ENCODE peak calls at places on chromosomes 12 and 14, in four cellular contexts. A is H1, R is IMR-90, X is H9. T is an unnamed sample.

GRCh38 chr14:76575108-76575507 is 186.2 kb upstream of the VASH1 start:
- DNase-seq in R (no peak), X (no peak), A (no peak), T (no peak)

GRCh38 chr12:122096591-122097149 is 18.1 kb downstream of the MLXIP start:
- DNase-seq in A (no peak), X (no peak), R (peak; percentile 70), T (no peak)

GRCh38 chr12:113186033-113186365 is 478 bp downstream of the RITA1 start:
- DNase-seq in R (peak; percentile 18), X (no peak), A (no peak), T (peak; percentile 64)

GRCh38 chr12:131619736-131620506 is 91.0 kb upstream of the SFSWAP start:
- DNase-seq in X (no peak), A (no peak), R (no peak), T (no peak)

GRCh38 chr12:89245090-89245489 is 107.2 kb downstream of the DUSP6 start:
- DNase-seq in X (no peak), A (no peak), R (peak; percentile 80), T (peak; percentile 86)

GRCh38 chr14:90109858-90110257 is 48.1 kb downstream of the KCNK13 start:
- DNase-seq in R (no peak), X (peak; percentile 67), A (peak; percentile 51), T (peak; percentile 75)

GRCh38 chr12:127767631-127768030 is 499.3 kb upstream of the TMEM132C start:
- DNase-seq in R (no peak), X (no peak), A (no peak), T (no peak)

GRCh38 chr12:85057370-85057963 is 21.3 kb downstream of the LRRIQ1 start:
- DNase-seq in X (peak; percentile 51), R (peak; percentile 41), A (peak; percentile 60), T (peak; percentile 62)

GRCh38 chr12:117986705-117987469 is 18.1 kb upstream of the KSR2 start:
- DNase-seq in A (no peak), X (no peak), R (peak; percentile 17), T (no peak)

GRCh38 chr12:93767524-93767863 is 90.3 kb downstream of the CRADD start:
- DNase-seq in R (no peak), A (no peak), X (no peak), T (no peak)

GRCh38 chr12:115871714-115872113 is 405.8 kb downstream of the MED13L start:
- DNase-seq in A (no peak), X (peak; percentile 74), R (peak; percentile 21), T (peak; percentile 90)

GRCh38 chr14:105274600-105274999 is 26.2 kb downstream of the BRF1 start:
- DNase-seq in R (no peak), A (no peak), X (peak; percentile 23), T (no peak)

GRCh38 chr12:6230321-6231110 is 30.3 kb downstream of the CD9 start:
- DNase-seq in R (no peak), X (no peak), A (no peak), T (no peak)

GRCh38 chr14:28867571-28867970 is 101.0 kb downstream of the FOXG1 start:
- DNase-seq in R (no peak), X (no peak), A (no peak), T (no peak)

GRCh38 chr14:91078095-91078737 is 17.8 kb upstream of the RPS6KA5 start:
- DNase-seq in X (no peak), R (no peak), A (no peak), T (no peak)

GRCh38 chr12:103705927-103706326 is 118.9 kb downstream of the STAB2 start:
- DNase-seq in R (no peak), A (no peak), X (peak; percentile 50), T (peak; percentile 74)

GRCh38 chr14:37591311-37591940 is 3.6 kb downstream of the FOXA1 start:
- DNase-seq in R (no peak), A (peak; percentile 89), X (peak; percentile 84), T (peak; percentile 90)

GRCh38 chr12:114447274-114447716 is 41.4 kb upstream of the TBX5 start:
- DNase-seq in A (peak; percentile 65), X (peak; percentile 54), R (no peak), T (peak; percentile 36)

GRCh38 chr14:69204753-69205152 is 13.5 kb downstream of the EXD2 start:
- DNase-seq in X (no peak), A (no peak), R (no peak), T (no peak)

GRCh38 chr14:59013672-59014298 is 174.7 kb upstream of the DAAM1 start:
- DNase-seq in A (no peak), X (no peak), R (peak; percentile 68), T (no peak)

GRCh38 chr14:101025131-101025530 is 121.6 kb upstream of the RTL1 start:
- DNase-seq in R (no peak), A (no peak), X (no peak), T (no peak)

GRCh38 chr14:98298481-98299227 is 973.3 kb downstream of the BCL11B start:
- DNase-seq in A (no peak), R (no peak), X (no peak), T (no peak)
- H4K8ac ChIP-seq in A (no peak overlapping the region), R (no peak overlapping the region), X (no peak overlapping the region), T (no peak overlapping the region)

GRCh38 chr14:71142375-71143038 is 235.2 kb downstream of the PCNX1 start:
- DNase-seq in R (peak; percentile 98), X (no peak), A (no peak), T (peak; percentile 24)
- H4K8ac ChIP-seq in R (peak overlapping the region; percentile 63), X (no peak overlapping the region), A (no peak overlapping the region), T (no peak overlapping the region)

GRCh38 chr12:47949441-47950341 is 13.7 kb upstream of the TMEM106C start:
- DNase-seq in X (peak; percentile 91), R (peak; percentile 72), A (peak; percentile 87), T (peak; percentile 80)

GRCh38 chr12:47950856-47951468 is 12.4 kb upstream of the TMEM106C start:
- DNase-seq in R (no peak), X (no peak), A (no peak), T (no peak)

GRCh38 chr12:47954467-47955045 is 8.8 kb upstream of the TMEM106C start:
- DNase-seq in X (no peak), R (no peak), A (no peak), T (no peak)

GRCh38 chr12:47955059-47955458 is 8.3 kb upstream of the TMEM106C start:
- DNase-seq in A (no peak), R (no peak), X (no peak), T (no peak)

DNA sequence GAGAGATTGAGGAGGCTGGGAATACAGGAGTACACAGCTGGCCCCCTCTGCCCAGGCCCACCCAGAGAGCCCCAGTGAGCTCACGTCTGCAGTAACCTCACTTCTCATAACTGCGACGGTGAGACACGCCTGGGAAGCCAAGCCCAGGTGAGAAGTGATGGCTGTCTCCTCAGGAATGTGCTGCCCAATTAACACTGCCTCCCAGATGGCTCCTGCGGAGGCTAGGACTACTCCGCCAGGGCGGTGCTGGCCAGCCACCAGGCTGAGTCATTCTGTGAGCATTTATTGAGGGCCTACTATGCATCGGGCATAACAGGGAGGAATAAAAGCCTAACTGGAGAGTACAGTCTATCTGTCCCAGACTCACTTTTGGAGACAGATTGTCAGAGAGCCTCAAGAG is 9.3 kb upstream of the TMEM106C start:
- DNase-seq in R (no peak), A (no peak), X (no peak), T (peak; percentile 84)
- H4K8ac ChIP-seq in R (no peak overlapping the region), A (peak overlapping the region; percentile 22), X (no peak overlapping the region), T (no peak overlapping the region)

DNA sequence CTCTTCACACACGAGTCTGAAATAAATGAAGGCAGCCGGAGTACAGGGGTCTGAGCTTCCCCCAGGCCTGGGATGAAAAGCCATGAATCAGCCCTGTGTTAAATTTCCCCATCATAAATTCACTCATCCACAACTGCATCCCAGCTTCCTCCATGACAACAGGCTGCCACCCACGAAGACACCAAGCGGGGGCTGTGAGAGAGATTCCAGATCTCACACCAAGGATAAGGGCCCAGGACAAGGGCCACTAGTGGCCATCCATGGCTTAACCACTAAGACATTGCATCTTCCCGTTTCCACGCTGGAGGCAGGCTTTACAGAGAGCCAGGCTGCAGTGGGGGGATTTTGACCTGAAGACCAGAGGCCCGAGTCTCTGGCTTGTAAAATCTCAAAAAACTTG is 94.0 kb upstream of the NCOR2 start:
- DNase-seq in A (no peak), R (no peak), X (no peak), T (no peak)
- H4K8ac ChIP-seq in A (no peak overlapping the region), R (no peak overlapping the region), X (no peak overlapping the region), T (no peak overlapping the region)

GRCh38 chr14:103724116-103724515 is 8.5 kb downstream of the ZFYVE21 start:
- DNase-seq in R (peak; percentile 36), X (no peak), A (no peak), T (no peak)
- H4K8ac ChIP-seq in R (no peak overlapping the region), X (no peak overlapping the region), A (peak overlapping the region; percentile 79), T (no peak overlapping the region)

T was measured in mesendoderm.